ENCODE peak calls at places on chromosome 7, in seven cellular contexts. One of them, this sample, is unnamed.

GRCh38 chr7:15720849-15721471 is 34.5 kb upstream of the MEOX2 start:
- DNase-seq in GM23248: peak; percentile 47
- DNase-seq in DND-41: peak; percentile 5
- DNase-seq in fibroblast of lung: peak; percentile 10
- DNase-seq in A549: peak; percentile 56
- DNase-seq in HCT116: peak; percentile 41
- DNase-seq in IMR-90: peak; percentile 53
- DNase-seq in this sample: no peak

GRCh38 chr7:92695308-92696261 is 105.4 kb upstream of the FAM133B start:
- DNase-seq in DND-41: no peak
- DNase-seq in A549: peak; percentile 81
- DNase-seq in HCT116: peak; percentile 82
- DNase-seq in IMR-90: peak; percentile 90
- DNase-seq in GM23248: peak; percentile 82
- DNase-seq in fibroblast of lung: peak; percentile 89
- DNase-seq in this sample: peak; percentile 46

GRCh38 chr7:46071076-46071475 is 150.0 kb upstream of the IGFBP3 start:
- DNase-seq in HCT116: no peak
- DNase-seq in DND-41: no peak
- DNase-seq in GM23248: peak; percentile 36
- DNase-seq in fibroblast of lung: peak; percentile 93
- DNase-seq in A549: no peak
- DNase-seq in IMR-90: no peak
- DNase-seq in this sample: no peak

GRCh38 chr7:80027616-80028173 is 106.9 kb upstream of the GNAI1 start:
- DNase-seq in A549: no peak
- DNase-seq in IMR-90: no peak
- DNase-seq in fibroblast of lung: peak; percentile 10
- DNase-seq in DND-41: no peak
- DNase-seq in GM23248: no peak
- DNase-seq in HCT116: no peak
- DNase-seq in this sample: no peak

GRCh38 chr7:84060760-84061261 is 133.8 kb downstream of the SEMA3A start:
- DNase-seq in DND-41: no peak
- DNase-seq in A549: peak; percentile 61
- DNase-seq in HCT116: no peak
- DNase-seq in fibroblast of lung: peak; percentile 81
- DNase-seq in IMR-90: peak; percentile 55
- DNase-seq in GM23248: peak; percentile 25
- DNase-seq in this sample: peak; percentile 74

GRCh38 chr7:71430246-71430645 is 298.3 kb downstream of the GALNT17 start:
- DNase-seq in IMR-90: no peak
- DNase-seq in GM23248: no peak
- DNase-seq in A549: no peak
- DNase-seq in HCT116: no peak
- DNase-seq in fibroblast of lung: no peak
- DNase-seq in DND-41: no peak
- DNase-seq in this sample: no peak

GRCh38 chr7:80277434-80278427 is 143.1 kb downstream of the GNAI1 start:
- DNase-seq in HCT116: peak; percentile 92
- DNase-seq in GM23248: peak; percentile 49
- DNase-seq in fibroblast of lung: peak; percentile 59
- DNase-seq in DND-41: no peak
- DNase-seq in IMR-90: peak; percentile 32
- DNase-seq in A549: peak; percentile 94
- DNase-seq in this sample: no peak

GRCh38 chr7:142774826-142775225 is 4.1 kb downstream of the PRSS2 start:
- DNase-seq in DND-41: no peak
- DNase-seq in fibroblast of lung: peak; percentile 76
- DNase-seq in A549: no peak
- DNase-seq in HCT116: no peak
- DNase-seq in GM23248: peak; percentile 37
- DNase-seq in IMR-90: no peak
- DNase-seq in this sample: peak; percentile 61

GRCh38 chr7:36205236-36205635 is 52.2 kb downstream of the EEPD1 start:
- DNase-seq in A549: peak; percentile 23
- DNase-seq in fibroblast of lung: no peak
- DNase-seq in GM23248: no peak
- DNase-seq in IMR-90: no peak
- DNase-seq in DND-41: no peak
- DNase-seq in HCT116: no peak
- DNase-seq in this sample: no peak

GRCh38 chr7:5001003-5001402 is 42.0 kb upstream of the MMD2 start:
- DNase-seq in GM23248: no peak
- DNase-seq in fibroblast of lung: no peak
- DNase-seq in HCT116: no peak
- DNase-seq in A549: no peak
- DNase-seq in IMR-90: no peak
- DNase-seq in DND-41: no peak
- DNase-seq in this sample: no peak

GRCh38 chr7:46939558-46939957 is 642.4 kb downstream of the TNS3 start:
- DNase-seq in GM23248: no peak
- DNase-seq in IMR-90: no peak
- DNase-seq in A549: no peak
- DNase-seq in HCT116: no peak
- DNase-seq in fibroblast of lung: no peak
- DNase-seq in DND-41: no peak
- DNase-seq in this sample: no peak

GRCh38 chr7:137074386-137075030 is 206.1 kb downstream of the CHRM2 start:
- DNase-seq in DND-41: no peak
- DNase-seq in HCT116: no peak
- DNase-seq in A549: no peak
- DNase-seq in IMR-90: peak; percentile 87
- DNase-seq in GM23248: peak; percentile 77
- DNase-seq in fibroblast of lung: peak; percentile 83
- DNase-seq in this sample: no peak

GRCh38 chr7:48025630-48026029 is 3.3 kb downstream of the SUN3 start:
- DNase-seq in fibroblast of lung: no peak
- DNase-seq in HCT116: no peak
- DNase-seq in DND-41: no peak
- DNase-seq in GM23248: no peak
- DNase-seq in A549: peak; percentile 18
- DNase-seq in IMR-90: no peak
- DNase-seq in this sample: no peak

GRCh38 chr7:132386249-132386681 is 190.0 kb downstream of the PLXNA4 start:
- DNase-seq in A549: no peak
- DNase-seq in DND-41: no peak
- DNase-seq in HCT116: no peak
- DNase-seq in fibroblast of lung: peak; percentile 75
- DNase-seq in IMR-90: no peak
- DNase-seq in GM23248: no peak
- DNase-seq in this sample: no peak

GRCh38 chr7:42726066-42726785 is 185.6 kb downstream of the C7orf25 start:
- DNase-seq in IMR-90: no peak
- DNase-seq in GM23248: peak; percentile 29
- DNase-seq in HCT116: no peak
- DNase-seq in fibroblast of lung: no peak
- DNase-seq in DND-41: no peak
- DNase-seq in A549: no peak
- DNase-seq in this sample: no peak

GRCh38 chr7:94289071-94289470 is 105.6 kb upstream of the COL1A2 start:
- DNase-seq in IMR-90: peak; percentile 91
- DNase-seq in A549: peak; percentile 86
- DNase-seq in HCT116: peak; percentile 81
- DNase-seq in GM23248: peak; percentile 94
- DNase-seq in DND-41: no peak
- DNase-seq in fibroblast of lung: peak; percentile 87
- DNase-seq in this sample: peak; percentile 48

GRCh38 chr7:79386688-79387422 is 66.6 kb downstream of the MAGI2 start:
- DNase-seq in HCT116: no peak
- DNase-seq in fibroblast of lung: peak; percentile 26
- DNase-seq in A549: peak; percentile 72
- DNase-seq in GM23248: peak; percentile 53
- DNase-seq in IMR-90: peak; percentile 82
- DNase-seq in DND-41: no peak
- DNase-seq in this sample: no peak

GRCh38 chr7:130009848-130010688 is 41.1 kb downstream of the ZC3HC1 start:
- DNase-seq in A549: peak; percentile 91
- DNase-seq in HCT116: peak; percentile 91
- DNase-seq in GM23248: peak; percentile 97
- DNase-seq in IMR-90: peak; percentile 89
- DNase-seq in DND-41: no peak
- DNase-seq in fibroblast of lung: peak; percentile 90
- DNase-seq in this sample: peak; percentile 82

GRCh38 chr7:95394370-95394769 is 1.8 kb downstream of the PON3 start:
- DNase-seq in fibroblast of lung: no peak
- DNase-seq in IMR-90: no peak
- DNase-seq in GM23248: no peak
- DNase-seq in HCT116: no peak
- DNase-seq in DND-41: no peak
- DNase-seq in A549: no peak
- DNase-seq in this sample: no peak

GRCh38 chr7:23277359-23277989 is 21.7 kb upstream of the MALSU1 start:
- DNase-seq in DND-41: peak; percentile 58
- DNase-seq in HCT116: peak; percentile 62
- DNase-seq in fibroblast of lung: peak; percentile 52
- DNase-seq in A549: peak; percentile 81
- DNase-seq in IMR-90: peak; percentile 75
- DNase-seq in GM23248: peak; percentile 75
- DNase-seq in this sample: peak; percentile 58
- H3K4me2 ChIP-seq in DND-41: no peak overlapping the region
- H3K4me2 ChIP-seq in HCT116: no peak overlapping the region
- H3K4me2 ChIP-seq in fibroblast of lung: no peak overlapping the region
- H3K4me2 ChIP-seq in A549: no peak overlapping the region
- H3K4me2 ChIP-seq in IMR-90: no peak overlapping the region
- H3K4me2 ChIP-seq in GM23248: no peak overlapping the region
- H3K4me2 ChIP-seq in this sample: no peak overlapping the region

GRCh38 chr7:420142-421055 is 99.2 kb downstream of the PDGFA start:
- DNase-seq in fibroblast of lung: no peak
- DNase-seq in IMR-90: no peak
- DNase-seq in HCT116: no peak
- DNase-seq in DND-41: no peak
- DNase-seq in A549: no peak
- DNase-seq in GM23248: no peak
- DNase-seq in this sample: no peak

GRCh38 chr7:423312-424260 is 96.1 kb downstream of the PDGFA start:
- DNase-seq in HCT116: no peak
- DNase-seq in GM23248: no peak
- DNase-seq in DND-41: no peak
- DNase-seq in A549: no peak
- DNase-seq in IMR-90: no peak
- DNase-seq in fibroblast of lung: no peak
- DNase-seq in this sample: no peak

GRCh38 chr7:421056-421991 is 98.3 kb downstream of the PDGFA start:
- DNase-seq in A549: no peak
- DNase-seq in GM23248: no peak
- DNase-seq in DND-41: no peak
- DNase-seq in fibroblast of lung: no peak
- DNase-seq in HCT116: no peak
- DNase-seq in IMR-90: no peak
- DNase-seq in this sample: no peak

GRCh38 chr7:422886-423225 is 96.8 kb downstream of the PDGFA start:
- DNase-seq in HCT116: no peak
- DNase-seq in fibroblast of lung: no peak
- DNase-seq in GM23248: no peak
- DNase-seq in A549: no peak
- DNase-seq in DND-41: no peak
- DNase-seq in IMR-90: no peak
- DNase-seq in this sample: no peak

GRCh38 chr7:422191-422885 is 97.3 kb downstream of the PDGFA start:
- DNase-seq in HCT116: no peak
- DNase-seq in fibroblast of lung: no peak
- DNase-seq in IMR-90: no peak
- DNase-seq in A549: no peak
- DNase-seq in DND-41: no peak
- DNase-seq in GM23248: no peak
- DNase-seq in this sample: no peak
- H3K4me2 ChIP-seq in HCT116: no peak overlapping the region
- H3K4me2 ChIP-seq in fibroblast of lung: no peak overlapping the region
- H3K4me2 ChIP-seq in IMR-90: no peak overlapping the region
- H3K4me2 ChIP-seq in A549: no peak overlapping the region
- H3K4me2 ChIP-seq in DND-41: no peak overlapping the region
- H3K4me2 ChIP-seq in GM23248: no peak overlapping the region
- H3K4me2 ChIP-seq in this sample: no peak overlapping the region

GRCh38 chr7:357531-358209 is 67.7 kb downstream of the FOXL3 start:
- DNase-seq in IMR-90: no peak
- DNase-seq in DND-41: no peak
- DNase-seq in GM23248: no peak
- DNase-seq in A549: no peak
- DNase-seq in HCT116: no peak
- DNase-seq in fibroblast of lung: no peak
- DNase-seq in this sample: no peak
- H3K4me2 ChIP-seq in IMR-90: no peak overlapping the region
- H3K4me2 ChIP-seq in DND-41: no peak overlapping the region
- H3K4me2 ChIP-seq in GM23248: no peak overlapping the region
- H3K4me2 ChIP-seq in A549: no peak overlapping the region
- H3K4me2 ChIP-seq in HCT116: no peak overlapping the region
- H3K4me2 ChIP-seq in fibroblast of lung: no peak overlapping the region
- H3K4me2 ChIP-seq in this sample: no peak overlapping the region

GRCh38 chr7:29146888-29147609 is 712 bp upstream of the CPVL start:
- DNase-seq in HCT116: peak; percentile 8
- DNase-seq in IMR-90: no peak
- DNase-seq in GM23248: peak; percentile 50
- DNase-seq in A549: no peak
- DNase-seq in DND-41: no peak
- DNase-seq in fibroblast of lung: peak; percentile 8
- DNase-seq in this sample: no peak

GRCh38 chr7:29145553-29146081 is 720 bp downstream of the CPVL start:
- DNase-seq in fibroblast of lung: no peak
- DNase-seq in IMR-90: no peak
- DNase-seq in A549: no peak
- DNase-seq in GM23248: no peak
- DNase-seq in HCT116: no peak
- DNase-seq in DND-41: no peak
- DNase-seq in this sample: no peak

GRCh38 chr7:29147821-29148220 is 1.5 kb upstream of the CPVL start:
- DNase-seq in fibroblast of lung: no peak
- DNase-seq in GM23248: no peak
- DNase-seq in DND-41: no peak
- DNase-seq in IMR-90: no peak
- DNase-seq in A549: no peak
- DNase-seq in HCT116: no peak
- DNase-seq in this sample: no peak

GRCh38 chr7:29143698-29144203 is 2.6 kb downstream of the CPVL start:
- DNase-seq in HCT116: no peak
- DNase-seq in GM23248: no peak
- DNase-seq in fibroblast of lung: no peak
- DNase-seq in A549: no peak
- DNase-seq in IMR-90: no peak
- DNase-seq in DND-41: no peak
- DNase-seq in this sample: no peak

DNA sequence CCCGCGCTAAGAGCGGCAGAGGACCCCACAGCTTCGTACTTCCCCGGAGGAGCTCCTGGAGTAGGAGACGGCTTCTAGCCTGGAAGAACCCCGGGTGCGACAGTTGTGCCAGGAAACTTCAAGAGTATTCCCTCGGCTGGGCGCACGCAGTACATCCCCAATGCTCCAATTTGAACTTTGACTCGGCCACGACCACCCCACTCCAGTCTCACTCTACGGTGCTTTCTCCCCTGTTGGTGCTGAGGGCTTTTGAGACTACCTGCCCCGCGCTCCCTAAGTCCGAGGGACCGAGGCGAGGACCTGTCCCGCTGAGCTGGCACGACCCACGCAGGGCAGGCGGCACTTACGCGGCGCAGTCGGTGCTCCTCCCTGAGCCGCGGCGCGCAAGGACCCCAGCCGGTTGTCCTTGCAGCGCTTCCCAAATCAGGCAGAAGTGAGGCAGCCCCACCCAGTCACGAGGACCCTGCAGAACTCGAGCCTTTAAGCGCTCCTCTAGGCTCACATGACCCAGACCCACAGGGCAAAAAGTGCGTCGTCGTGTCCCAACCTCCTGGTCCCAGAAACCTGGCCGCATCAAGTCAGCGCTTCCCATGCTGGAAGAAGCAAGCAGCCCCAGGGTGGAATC is at the start of gene CPVL:
- DNase-seq in IMR-90: no peak
- DNase-seq in fibroblast of lung: peak; percentile 14
- DNase-seq in HCT116: peak; percentile 29
- DNase-seq in GM23248: peak; percentile 25
- DNase-seq in DND-41: peak; percentile 87
- DNase-seq in A549: no peak
- DNase-seq in this sample: no peak
- H3K4me2 ChIP-seq in IMR-90: no peak within 1 kb of the TSS
- H3K4me2 ChIP-seq in fibroblast of lung: peak within 1 kb of the TSS; percentile 48
- H3K4me2 ChIP-seq in HCT116: peak within 1 kb of the TSS; percentile 73
- H3K4me2 ChIP-seq in GM23248: peak within 1 kb of the TSS; percentile 13
- H3K4me2 ChIP-seq in DND-41: peak within 1 kb of the TSS; percentile 96
- H3K4me2 ChIP-seq in A549: peak within 1 kb of the TSS; percentile 25
- H3K4me2 ChIP-seq in this sample: peak within 1 kb of the TSS; percentile 28